ENCODE peak calls at places on chromosome 14, in seven cellular contexts. G is cardiac muscle cell; N is CD8-positive, alpha-beta T cell; V is neural progenitor cell; R is uterus; F is body of pancreas; W is IMR-90. J is an unnamed sample.

GRCh38 chr14:61268797-61269196 is 12.3 kb downstream of the TMEM30B start:
- DNase-seq in G (no peak), N (no peak), V (no peak), R (no peak), F (no peak), W (peak), J (no peak)

GRCh38 chr14:55329999-55330710 is 58.9 kb downstream of the FBXO34 start:
- DNase-seq in G (no peak), N (no peak), V (no peak), R (no peak), F (no peak), W (peak), J (no peak)

GRCh38 chr14:76636602-76637001 is 124.7 kb upstream of the VASH1 start:
- DNase-seq in G (no peak), N (no peak), V (no peak), R (no peak), F (no peak), W (no peak), J (no peak)

GRCh38 chr14:34999500-34999899 is 16.7 kb downstream of the SRP54 start:
- DNase-seq in G (no peak), N (no peak), V (no peak), R (no peak), F (no peak), W (no peak), J (no peak)

GRCh38 chr14:93953263-93953662 is 23.1 kb downstream of the ASB2 start:
- DNase-seq in G (no peak), N (no peak), V (peak), R (no peak), F (no peak), W (no peak), J (no peak)

GRCh38 chr14:64855732-64856527 is 23.8 kb downstream of the SPTB start:
- DNase-seq in G (no peak), N (no peak), V (no peak), R (no peak), F (peak), W (no peak), J (no peak)

GRCh38 chr14:73289308-73289707 is 52.0 kb downstream of the PAPLN start:
- DNase-seq in G (no peak), N (no peak), V (no peak), R (no peak), F (no peak), W (no peak), J (no peak)

GRCh38 chr14:61462566-61463195 is 141.3 kb downstream of the PRKCH start:
- DNase-seq in G (peak), N (no peak), V (no peak), R (no peak), F (no peak), W (peak), J (peak)

GRCh38 chr14:55077155-55077554 is 25.7 kb downstream of the MAPK1IP1L start:
- DNase-seq in G (peak), N (no peak), V (no peak), R (no peak), F (peak), W (no peak), J (peak)

GRCh38 chr14:84112589-84112988 is 1417.4 kb upstream of the FLRT2 start:
- DNase-seq in G (no peak), N (no peak), V (no peak), R (no peak), F (no peak), W (no peak), J (no peak)

DNA sequence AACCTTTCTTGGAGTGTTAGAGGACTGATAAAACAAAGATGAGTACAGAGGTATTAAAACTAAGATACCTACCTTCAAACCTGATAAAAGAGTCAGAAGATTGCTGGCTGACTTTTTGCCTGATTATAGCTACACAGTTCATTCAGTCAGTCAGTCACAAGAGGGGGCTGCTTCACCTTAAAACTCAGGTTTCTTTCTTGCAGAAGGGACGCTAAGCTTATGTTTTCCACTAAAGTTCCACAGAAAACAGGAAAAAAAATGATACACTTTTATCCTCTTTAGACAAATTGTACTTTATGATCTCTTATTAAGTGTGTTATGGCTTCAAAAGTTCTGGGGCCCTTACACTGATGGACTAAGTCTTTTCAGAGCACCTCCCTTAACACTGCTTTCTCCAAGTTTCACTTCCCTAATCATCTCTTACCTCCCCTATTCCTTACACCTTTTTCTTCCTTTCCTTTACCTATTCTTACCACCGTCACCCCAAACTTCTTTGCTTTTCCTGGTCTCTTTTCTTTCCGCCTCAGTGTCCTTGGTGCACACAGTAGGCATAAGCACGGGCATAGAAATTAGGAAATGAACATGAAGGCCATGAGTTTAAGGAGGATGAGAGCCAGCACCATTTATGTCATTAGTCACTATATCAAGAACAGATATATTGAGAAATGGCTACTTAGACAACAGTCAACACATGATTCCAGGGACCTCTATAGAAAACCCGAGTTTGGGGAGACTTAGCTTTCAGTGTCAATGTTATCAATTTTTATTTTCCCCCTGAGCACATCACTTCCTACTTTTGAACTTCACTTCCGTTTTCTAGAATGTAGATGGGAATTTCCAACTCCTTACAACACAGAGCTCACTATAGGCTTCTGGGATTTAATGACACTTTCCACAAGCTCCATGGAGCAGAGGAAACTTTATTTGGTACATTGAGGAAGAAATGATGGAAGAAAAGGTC is 448.9 kb upstream of the OR4E1 start:
- DNase-seq in G (no peak), N (no peak), V (peak), R (no peak), F (no peak), W (peak), J (no peak)
- TF ChIP-seq CTCF in G (no peak), N (peak), V (peak), R (no peak), F (no peak), W (peak), J (no peak)

DNA sequence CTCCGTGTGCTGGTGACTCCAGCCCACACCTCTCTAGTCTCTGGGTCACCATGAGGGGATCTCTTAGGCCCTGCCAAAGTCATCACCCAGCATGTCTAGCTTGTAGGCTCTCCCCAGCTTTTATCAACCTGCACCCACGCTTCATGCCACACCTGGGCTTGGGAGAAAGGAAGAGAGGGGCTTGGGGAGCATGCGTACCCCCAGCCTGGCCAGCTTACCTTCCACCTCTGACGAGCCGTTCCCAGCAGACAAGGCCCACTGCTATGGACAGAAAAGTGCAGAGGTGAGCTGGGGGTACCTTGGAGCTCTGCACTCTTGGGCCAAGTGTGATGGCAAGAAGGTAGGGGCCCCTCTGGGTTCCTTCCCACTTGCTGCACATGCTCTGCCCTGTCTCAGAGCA is 1.7 kb downstream of the PGF start:
- DNase-seq in G (no peak), N (no peak), V (no peak), R (no peak), F (no peak), W (no peak), J (no peak)
- H3K4me3 ChIP-seq in G (no peak), N (no peak), V (no peak), R (no peak), F (no peak), W (no peak), J (no peak)

GRCh38 chr14:68897559-68898160 is 81.4 kb downstream of the ACTN1 start:
- DNase-seq in G (no peak), N (no peak), V (no peak), R (no peak), F (no peak), W (no peak), J (no peak)

GRCh38 chr14:68894123-68894522 is 85.0 kb downstream of the ACTN1 start:
- DNase-seq in G (peak), N (no peak), V (no peak), R (peak), F (no peak), W (peak), J (peak)

GRCh38 chr14:68894802-68895201 is 84.3 kb downstream of the ACTN1 start:
- DNase-seq in G (peak), N (no peak), V (no peak), R (no peak), F (no peak), W (peak), J (peak)

GRCh38 chr14:68895304-68895703 is 83.8 kb downstream of the ACTN1 start:
- DNase-seq in G (no peak), N (no peak), V (no peak), R (no peak), F (no peak), W (no peak), J (no peak)

DNA sequence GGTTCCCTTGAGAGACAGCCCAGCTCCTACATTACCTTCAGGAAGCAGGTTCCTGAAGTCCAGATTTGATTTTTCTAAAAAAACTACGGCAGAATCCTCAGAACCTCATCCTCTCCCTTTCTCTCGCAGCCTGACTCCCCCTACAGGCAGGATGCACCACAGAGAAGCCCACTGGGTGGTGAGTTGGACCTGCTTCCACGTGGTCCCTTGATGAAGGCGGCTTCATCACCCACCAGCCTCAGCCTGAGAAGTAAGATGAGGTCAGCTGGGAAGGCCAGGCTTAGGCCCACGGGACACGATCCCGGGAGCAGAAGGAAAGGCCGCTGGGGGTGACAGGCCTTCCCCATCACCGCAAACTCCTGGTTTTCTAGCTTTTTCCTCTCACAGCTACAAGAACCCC is 83.0 kb downstream of the ACTN1 start:
- DNase-seq in G (no peak), N (no peak), V (no peak), R (no peak), F (no peak), W (no peak), J (no peak)
- TF ChIP-seq CTCF in G (peak), N (no peak), V (peak), R (no peak), F (no peak), W (peak), J (peak)

GRCh38 chr14:102066041-102066451 is 20.8 kb downstream of the HSP90AA1 start:
- DNase-seq in G (no peak), N (no peak), V (no peak), R (no peak), F (no peak), W (no peak), J (no peak)

GRCh38 chr14:102063808-102064429 is 22.9 kb downstream of the HSP90AA1 start:
- DNase-seq in G (no peak), N (no peak), V (no peak), R (no peak), F (no peak), W (no peak), J (no peak)

GRCh38 chr14:102058146-102058545 is 28.7 kb downstream of the HSP90AA1 start:
- DNase-seq in G (peak), N (no peak), V (no peak), R (no peak), F (no peak), W (no peak), J (no peak)

GRCh38 chr14:102058931-102059330 is 27.9 kb downstream of the HSP90AA1 start:
- DNase-seq in G (no peak), N (no peak), V (no peak), R (no peak), F (no peak), W (no peak), J (no peak)

DNA sequence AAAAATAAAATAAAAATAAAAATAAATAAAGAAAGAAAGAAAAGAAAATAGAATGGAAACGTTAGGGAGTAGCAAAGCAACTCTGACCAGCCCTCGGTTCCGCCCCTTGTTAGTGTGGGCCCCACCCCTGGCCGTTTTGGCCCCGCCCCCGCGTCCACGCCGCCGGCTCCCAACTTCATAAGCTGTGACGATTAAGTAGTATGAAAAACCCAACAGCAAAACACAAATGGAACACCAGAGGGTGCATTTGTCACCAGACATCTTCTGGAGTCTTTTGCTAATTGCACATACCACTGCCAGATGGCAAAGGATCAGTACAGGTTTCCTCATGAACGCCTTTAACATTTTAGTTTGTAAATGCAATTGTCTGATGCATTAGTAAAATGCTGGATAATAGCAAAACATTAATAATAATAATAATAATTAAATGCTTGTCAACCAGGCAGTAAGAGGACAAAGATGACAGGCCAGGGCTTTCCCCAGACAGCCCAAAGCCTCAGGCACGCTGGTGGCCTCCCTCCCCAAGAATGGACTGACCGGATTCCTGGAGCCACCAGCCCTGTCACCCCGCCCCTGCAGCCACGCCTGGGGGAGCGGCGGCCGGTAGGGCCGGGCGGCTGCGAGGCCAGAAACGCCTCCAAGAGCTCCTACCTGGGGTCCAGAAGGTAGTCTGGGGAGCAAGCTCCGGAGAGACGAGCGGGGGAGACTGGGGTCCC is 23.6 kb downstream of the HSP90AA1 start:
- DNase-seq in G (peak), N (peak), V (peak), R (peak), F (peak), W (peak), J (peak)
- H3K4me3 ChIP-seq in G (no peak), N (no peak), V (no peak), R (no peak), F (no peak), W (no peak), J (no peak)

GRCh38 chr14:43677581-43677980 is 829.5 kb downstream of the FSCB start:
- DNase-seq in G (no peak), N (no peak), V (no peak), R (no peak), F (no peak), W (no peak), J (no peak)
- TF ChIP-seq CTCF in G (no peak), N (no peak), V (no peak), R (no peak), F (no peak), W (no peak), J (no peak)

GRCh38 chr14:24993631-24994030 is 56.3 kb downstream of the STXBP6 start:
- DNase-seq in G (no peak), N (no peak), V (no peak), R (no peak), F (no peak), W (no peak), J (no peak)

GRCh38 chr14:24995016-24995415 is 54.9 kb downstream of the STXBP6 start:
- DNase-seq in G (no peak), N (no peak), V (no peak), R (no peak), F (no peak), W (no peak), J (no peak)

GRCh38 chr14:24991821-24992220 is 58.1 kb downstream of the STXBP6 start:
- DNase-seq in G (no peak), N (no peak), V (no peak), R (no peak), F (no peak), W (no peak), J (no peak)

GRCh38 chr14:24990773-24991172 is 59.2 kb downstream of the STXBP6 start:
- DNase-seq in G (no peak), N (no peak), V (no peak), R (no peak), F (no peak), W (no peak), J (no peak)

GRCh38 chr14:24992624-24993360 is 57.2 kb downstream of the STXBP6 start:
- DNase-seq in G (no peak), N (no peak), V (no peak), R (no peak), F (no peak), W (no peak), J (no peak)
- H3K4me3 ChIP-seq in G (no peak), N (no peak), V (no peak), R (no peak), F (no peak), W (no peak), J (no peak)

GRCh38 chr14:50311337-50311973 is 574 bp downstream of the L2HGDH start:
- DNase-seq in G (no peak), N (no peak), V (peak), R (no peak), F (no peak), W (no peak), J (no peak)
- TF ChIP-seq CTCF in G (peak), N (peak), V (peak), R (peak), F (peak), W (peak), J (peak)